ENCODE peak calls at places on chromosomes 6 and 20, in nine cellular contexts. H, O, M, X, W, S, Z, E and Q are unnamed samples.

GRCh38 chr6:57265755-57266221 is 43.7 kb upstream of the RAB23 start:
- DNase-seq in H (peak; percentile 27), O (no peak), M (no peak), X (no peak), W (no peak), S (no peak), Z (no peak), E (no peak), Q (no peak)

GRCh38 chr20:43959079-43959919 is 44.6 kb downstream of the TOX2 start:
- DNase-seq in H (peak; percentile 62), O (no peak), M (no peak), X (no peak), W (no peak), S (peak; percentile 7), Z (no peak), E (no peak), Q (no peak)

GRCh38 chr6:147023581-147023980 is 180.6 kb upstream of the STXBP5 start:
- DNase-seq in H (no peak), O (no peak), M (no peak), X (no peak), W (no peak), S (no peak), Z (no peak), E (no peak), Q (no peak)

GRCh38 chr20:31910071-31910803 is 39.8 kb downstream of the TTLL9 start:
- DNase-seq in H (no peak), O (no peak), M (no peak), X (no peak), W (no peak), S (no peak), Z (no peak), E (no peak), Q (no peak)

GRCh38 chr20:10034717-10035571 is at the start of gene ANKEF1:
- DNase-seq in H (peak; percentile 73), O (peak; percentile 77), M (peak; percentile 87), X (peak; percentile 43), W (no peak), S (peak; percentile 72), Z (peak; percentile 23), E (peak; percentile 82), Q (peak; percentile 94)

GRCh38 chr6:130239755-130240154 is 17.0 kb upstream of the SAMD3 start:
- DNase-seq in H (no peak), O (no peak), M (no peak), X (no peak), W (no peak), S (no peak), Z (no peak), E (no peak), Q (no peak)

GRCh38 chr20:46838002-46838401 is 56.6 kb upstream of the EYA2 start:
- DNase-seq in H (no peak), O (no peak), M (no peak), X (no peak), W (no peak), S (no peak), Z (no peak), E (no peak), Q (no peak)

GRCh38 chr6:38065734-38066133 is 246.2 kb downstream of the ZFAND3 start:
- DNase-seq in H (no peak), O (no peak), M (no peak), X (no peak), W (no peak), S (no peak), Z (no peak), E (no peak), Q (no peak)

GRCh38 chr20:63696311-63696627 is 183 bp upstream of the TNFRSF6B start:
- DNase-seq in H (peak; percentile 46), O (peak; percentile 31), M (no peak), X (no peak), W (no peak), S (peak; percentile 33), Z (peak; percentile 77), E (no peak), Q (peak; percentile 77)
- H3K4me3 ChIP-seq in H (no peak overlapping the region), O (peak overlapping the region; percentile 49), M (no peak overlapping the region), X (no peak overlapping the region), W (peak overlapping the region; percentile 51), S (peak overlapping the region; percentile 9), Z (peak overlapping the region; percentile 79), E (peak overlapping the region; percentile 18), Q (no peak overlapping the region)

GRCh38 chr6:159434410-159434809 is 258.6 kb downstream of the SOD2 start:
- DNase-seq in H (peak; percentile 58), O (no peak), M (no peak), X (no peak), W (no peak), S (no peak), Z (no peak), E (no peak), Q (no peak)
- H3K9me3 ChIP-seq in H (no peaks in the 10 kb centered on the region), O (no peaks in the 10 kb centered on the region), M (no peaks in the 10 kb centered on the region), X (peaks cover 4% of the 10 kb centered on the region), W (peaks cover 7% of the 10 kb centered on the region), S (peaks cover 27% of the 10 kb centered on the region), Z (no peaks in the 10 kb centered on the region), E (peaks cover 9% of the 10 kb centered on the region), Q (peaks cover 37% of the 10 kb centered on the region)

GRCh38 chr20:8219403-8219802 is 87.3 kb downstream of the PLCB1 start:
- DNase-seq in H (no peak), O (no peak), M (no peak), X (no peak), W (no peak), S (no peak), Z (no peak), E (no peak), Q (no peak)

GRCh38 chr20:8215516-8215915 is 83.5 kb downstream of the PLCB1 start:
- DNase-seq in H (peak; percentile 76), O (no peak), M (no peak), X (no peak), W (no peak), S (no peak), Z (no peak), E (no peak), Q (no peak)

GRCh38 chr20:8218861-8219260 is 86.8 kb downstream of the PLCB1 start:
- DNase-seq in H (no peak), O (no peak), M (no peak), X (no peak), W (no peak), S (no peak), Z (no peak), E (no peak), Q (no peak)

GRCh38 chr20:8213831-8214587 is 81.9 kb downstream of the PLCB1 start:
- DNase-seq in H (no peak), O (no peak), M (no peak), X (no peak), W (no peak), S (no peak), Z (no peak), E (no peak), Q (no peak)

GRCh38 chr20:8216375-8217200 is 84.5 kb downstream of the PLCB1 start:
- DNase-seq in H (no peak), O (no peak), M (no peak), X (no peak), W (no peak), S (no peak), Z (no peak), E (no peak), Q (no peak)
- H3K4me1 ChIP-seq in H (peaks cover 5% of the 10 kb centered on the region), O (peaks cover 6% of the 10 kb centered on the region), M (peaks cover 3% of the 10 kb centered on the region), X (no peaks in the 10 kb centered on the region), W (no peaks in the 10 kb centered on the region), S (no peaks in the 10 kb centered on the region), Z (no peaks in the 10 kb centered on the region), E (peaks cover 8% of the 10 kb centered on the region), Q (peaks cover 22% of the 10 kb centered on the region)

GRCh38 chr6:115873901-115874300 is 186.8 kb downstream of the FRK start:
- DNase-seq in H (no peak), O (no peak), M (no peak), X (no peak), W (no peak), S (no peak), Z (no peak), E (no peak), Q (no peak)

GRCh38 chr6:115865914-115866313 is 194.8 kb downstream of the FRK start:
- DNase-seq in H (no peak), O (no peak), M (no peak), X (no peak), W (no peak), S (no peak), Z (no peak), E (no peak), Q (no peak)

DNA sequence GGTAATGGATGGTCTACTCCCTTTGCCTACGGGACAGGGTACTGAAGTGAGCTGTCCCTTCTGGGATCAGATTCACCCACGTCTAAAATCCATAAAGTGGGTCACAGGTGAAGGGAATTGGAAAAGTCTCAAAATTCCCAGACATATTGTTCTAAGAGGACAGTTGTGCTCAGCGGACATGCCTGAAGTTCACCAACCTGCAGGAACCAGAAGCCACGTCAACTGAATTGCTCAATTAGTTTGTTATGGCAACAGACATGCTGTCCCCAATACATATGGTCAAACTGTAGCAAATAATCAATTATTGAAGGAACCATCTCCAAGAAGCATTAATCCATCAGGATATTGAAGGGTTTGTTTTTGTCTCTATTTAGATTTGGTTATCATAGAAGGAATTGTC is 190.2 kb downstream of the FRK start:
- DNase-seq in H (no peak), O (no peak), M (no peak), X (no peak), W (no peak), S (no peak), Z (no peak), E (no peak), Q (no peak)
- H3K4me3 ChIP-seq in H (no peak overlapping the region), O (no peak overlapping the region), M (no peak overlapping the region), X (no peak overlapping the region), W (no peak overlapping the region), S (no peak overlapping the region), Z (no peak overlapping the region), E (no peak overlapping the region), Q (no peak overlapping the region)

DNA sequence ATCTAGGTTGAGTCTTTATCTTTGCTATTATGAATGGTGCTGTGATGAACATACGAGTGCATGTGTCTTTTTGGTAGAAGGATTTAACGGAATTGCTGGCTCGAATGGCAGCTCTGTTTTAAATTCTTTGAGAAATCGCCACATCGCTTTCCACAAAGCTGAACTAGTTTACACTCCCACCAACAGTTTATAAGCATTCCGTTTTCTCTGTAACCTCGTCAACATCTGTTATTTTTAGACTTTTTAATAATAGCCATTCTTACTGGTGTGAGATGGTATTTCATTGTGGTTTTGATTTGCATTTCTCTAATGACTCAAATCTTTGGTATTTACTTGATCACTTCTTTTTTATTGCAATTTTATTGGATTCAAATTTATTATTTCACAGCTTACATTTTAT is 117.4 kb upstream of the HDGFL1 start:
- DNase-seq in H (no peak), O (no peak), M (no peak), X (no peak), W (no peak), S (no peak), Z (no peak), E (no peak), Q (no peak)
- H3K9me3 ChIP-seq in H (no peaks in the 10 kb centered on the region), O (no peaks in the 10 kb centered on the region), M (no peaks in the 10 kb centered on the region), X (no peaks in the 10 kb centered on the region), W (no peaks in the 10 kb centered on the region), S (no peaks in the 10 kb centered on the region), Z (no peaks in the 10 kb centered on the region), E (no peaks in the 10 kb centered on the region), Q (peaks cover 2% of the 10 kb centered on the region)

GRCh38 chr6:31897612-31898199 is at the start of gene EHMT2:
- DNase-seq in H (peak; percentile 83), O (peak; percentile 79), M (peak; percentile 88), X (peak; percentile 81), W (peak; percentile 36), S (peak; percentile 83), Z (no peak), E (peak; percentile 93), Q (peak; percentile 85)
- H3K4me1 ChIP-seq in H (peaks cover 21% of the 10 kb centered on the region), O (peaks cover 27% of the 10 kb centered on the region), M (peaks cover 7% of the 10 kb centered on the region), X (peaks cover 7% of the 10 kb centered on the region), W (peaks cover 27% of the 10 kb centered on the region), S (peaks cover 7% of the 10 kb centered on the region), Z (peaks cover 13% of the 10 kb centered on the region), E (peaks cover 15% of the 10 kb centered on the region), Q (peaks cover 44% of the 10 kb centered on the region)